ENCODE peak calls at places on chromosome 7, in four cellular contexts. V is kidney epithelial cell, Y is adrenal gland, S is heart left ventricle. D is an unnamed sample.

GRCh38 chr7:105130580-105130979 is 116.6 kb downstream of the KMT2E start:
- DNase-seq in V (no peak), Y (no peak), S (no peak), D (no peak)

GRCh38 chr7:66725843-66726242 is 14.7 kb upstream of the RABGEF1 start:
- DNase-seq in V (no peak), Y (no peak), S (no peak), D (no peak)

GRCh38 chr7:150916670-150917069 is 61.5 kb downstream of the KCNH2 start:
- DNase-seq in V (no peak), Y (no peak), S (no peak), D (no peak)

GRCh38 chr7:139860090-139860773 is 31.2 kb downstream of the TBXAS1 start:
- DNase-seq in V (no peak), Y (peak), S (peak), D (no peak)

GRCh38 chr7:41803569-41803968 is 100.7 kb upstream of the INHBA start:
- DNase-seq in V (no peak), Y (no peak), S (no peak), D (no peak)

GRCh38 chr7:48424731-48425130 is 253.5 kb downstream of the ABCA13 start:
- DNase-seq in V (no peak), Y (no peak), S (no peak), D (no peak)

GRCh38 chr7:116426428-116427156 is 72.9 kb upstream of the CAV2 start:
- DNase-seq in V (peak), Y (peak), S (peak), D (no peak)

GRCh38 chr7:130223646-130224045 is 16.0 kb downstream of the SSMEM1 start:
- DNase-seq in V (no peak), Y (no peak), S (no peak), D (no peak)

GRCh38 chr7:2566890-2567662 is 8.3 kb downstream of the IQCE start:
- DNase-seq in V (no peak), Y (no peak), S (no peak), D (no peak)

GRCh38 chr7:149787428-149788299 is 14.3 kb upstream of the ZNF467 start:
- DNase-seq in V (no peak), Y (no peak), S (peak), D (no peak)

GRCh38 chr7:66927348-66927948 is 6.4 kb downstream of the TMEM248 start:
- DNase-seq in V (no peak), Y (no peak), S (no peak), D (no peak)

GRCh38 chr7:135217645-135218509 is 6.6 kb upstream of the WDR91 start:
- DNase-seq in V (peak), Y (no peak), S (no peak), D (no peak)

GRCh38 chr7:111560773-111561658 is 1.3 kb downstream of the IMMP2L start:
- DNase-seq in V (peak), Y (peak), S (no peak), D (no peak)

GRCh38 chr7:42253316-42253715 is 16.3 kb upstream of the GLI3 start:
- DNase-seq in V (no peak), Y (no peak), S (no peak), D (no peak)

GRCh38 chr7:91850455-91850854 is 30.0 kb downstream of the MTERF1 start:
- DNase-seq in V (peak), Y (no peak), S (no peak), D (no peak)

GRCh38 chr7:27073066-27073465 is 22.7 kb downstream of the HOXA1 start:
- DNase-seq in V (no peak), Y (no peak), S (no peak), D (no peak)

GRCh38 chr7:21850531-21851285 is 95.0 kb downstream of the CDCA7L start:
- DNase-seq in V (no peak), Y (peak), S (no peak), D (no peak)

GRCh38 chr7:66847879-66848810 is 72.9 kb upstream of the TMEM248 start:
- DNase-seq in V (peak), Y (no peak), S (no peak), D (peak)

GRCh38 chr7:50068026-50068425 is 25.0 kb downstream of the ZPBP start:
- DNase-seq in V (peak), Y (peak), S (no peak), D (no peak)

GRCh38 chr7:1446611-1447032 is 12.6 kb downstream of the MICALL2 start:
- DNase-seq in V (no peak), Y (peak), S (no peak), D (no peak)

GRCh38 chr7:104584620-104585019 is 256.2 kb downstream of the LHFPL3 start:
- DNase-seq in V (no peak), Y (no peak), S (no peak), D (no peak)

GRCh38 chr7:148650232-148650858 is 48.4 kb upstream of the CUL1 start:
- DNase-seq in V (no peak), Y (no peak), S (no peak), D (no peak)

GRCh38 chr7:50268223-50268622 is 36.3 kb upstream of the IKZF1 start:
- DNase-seq in V (no peak), Y (no peak), S (no peak), D (no peak)

GRCh38 chr7:102942181-102942882 is 29.5 kb downstream of the LRRC17 start:
- DNase-seq in V (no peak), Y (no peak), S (no peak), D (no peak)

GRCh38 chr7:137681657-137682562 is 164.9 kb downstream of the DGKI start:
- DNase-seq in V (peak), Y (no peak), S (no peak), D (peak)

GRCh38 chr7:101720324-101720723 is 91.2 kb upstream of the MYL10 start:
- DNase-seq in V (no peak), Y (no peak), S (no peak), D (no peak)

GRCh38 chr7:122135275-122135674 is 8.8 kb downstream of the AASS start:
- DNase-seq in V (no peak), Y (no peak), S (no peak), D (no peak)

GRCh38 chr7:20217193-20217948 is at the start of gene MACC1:
- DNase-seq in V (peak), Y (no peak), S (no peak), D (no peak)

GRCh38 chr7:149690688-149691446 is 82.5 kb downstream of the ZNF467 start:
- DNase-seq in V (peak), Y (peak), S (peak), D (no peak)

GRCh38 chr7:27185708-27186449 is 847 bp upstream of the HOXA11 start:
- DNase-seq in V (no peak), Y (peak), S (no peak), D (no peak)

GRCh38 chr7:51732951-51733350 is 416.3 kb upstream of the COBL start:
- DNase-seq in V (no peak), Y (no peak), S (no peak), D (no peak)

GRCh38 chr7:134359787-134360432 is 43.2 kb upstream of the SLC35B4 start:
- DNase-seq in V (no peak), Y (no peak), S (no peak), D (no peak)

GRCh38 chr7:91064938-91065337 is 199.3 kb upstream of the FZD1 start:
- DNase-seq in V (no peak), Y (no peak), S (no peak), D (no peak)

GRCh38 chr7:28572321-28573058 is 160.2 kb downstream of the CREB5 start:
- DNase-seq in V (no peak), Y (no peak), S (no peak), D (no peak)

GRCh38 chr7:101426303-101427011 is 63.8 kb downstream of the COL26A1 start:
- DNase-seq in V (no peak), Y (no peak), S (no peak), D (no peak)

GRCh38 chr7:81175291-81175942 is 256.6 kb upstream of the SEMA3C start:
- DNase-seq in V (no peak), Y (no peak), S (no peak), D (no peak)

GRCh38 chr7:100472854-100473499 is 6.0 kb downstream of the TSC22D4 start:
- DNase-seq in V (no peak), Y (no peak), S (peak), D (no peak)

GRCh38 chr7:39952378-39952777 is 2.3 kb downstream of the CDK13 start:
- DNase-seq in V (no peak), Y (no peak), S (no peak), D (no peak)

GRCh38 chr7:39950473-39951155 is 558 bp downstream of the CDK13 start:
- DNase-seq in V (no peak), Y (peak), S (peak), D (no peak)

GRCh38 chr7:39951943-39952194 is 1.8 kb downstream of the CDK13 start:
- DNase-seq in V (no peak), Y (no peak), S (no peak), D (no peak)

GRCh38 chr7:39949980-39950472 is at the start of gene CDK13:
- DNase-seq in V (peak), Y (peak), S (peak), D (peak)

DNA sequence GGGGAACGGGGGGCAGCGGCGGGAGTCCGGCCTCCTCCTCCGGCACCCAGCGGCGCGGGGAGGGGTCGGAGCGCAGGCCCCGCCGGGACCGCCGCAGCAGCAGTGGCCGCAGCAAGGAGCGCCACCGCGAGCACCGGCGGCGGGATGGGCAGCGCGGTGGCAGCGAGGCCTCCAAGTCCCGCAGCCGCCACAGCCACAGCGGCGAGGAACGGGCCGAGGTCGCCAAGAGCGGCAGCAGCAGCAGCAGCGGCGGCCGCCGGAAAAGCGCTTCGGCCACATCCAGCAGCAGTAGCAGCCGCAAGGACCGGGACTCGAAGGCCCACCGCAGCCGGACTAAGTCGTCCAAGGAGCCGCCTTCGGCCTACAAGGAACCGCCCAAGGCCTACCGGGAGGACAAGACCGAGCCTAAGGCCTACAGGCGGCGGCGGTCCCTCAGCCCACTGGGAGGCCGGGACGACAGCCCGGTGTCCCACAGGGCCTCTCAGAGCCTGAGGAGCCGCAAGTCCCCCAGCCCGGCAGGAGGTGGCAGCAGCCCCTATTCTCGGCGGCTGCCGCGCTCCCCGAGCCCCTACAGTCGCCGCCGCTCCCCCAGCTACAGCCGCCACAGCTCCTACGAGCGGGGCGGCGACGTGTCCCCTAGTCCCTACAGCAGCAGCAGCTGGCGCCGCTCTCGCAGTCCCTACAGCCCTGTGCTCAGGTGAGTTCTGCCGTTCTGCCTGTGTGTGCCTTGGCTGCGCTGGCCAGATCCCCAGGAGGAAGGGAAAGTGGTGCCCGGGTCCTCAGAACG is 1.3 kb downstream of the CDK13 start:
- DNase-seq in V (no peak), Y (peak), S (peak), D (no peak)
- TF ChIP-seq CTCF in V (peak), Y (peak), S (peak), D (peak)

DNA sequence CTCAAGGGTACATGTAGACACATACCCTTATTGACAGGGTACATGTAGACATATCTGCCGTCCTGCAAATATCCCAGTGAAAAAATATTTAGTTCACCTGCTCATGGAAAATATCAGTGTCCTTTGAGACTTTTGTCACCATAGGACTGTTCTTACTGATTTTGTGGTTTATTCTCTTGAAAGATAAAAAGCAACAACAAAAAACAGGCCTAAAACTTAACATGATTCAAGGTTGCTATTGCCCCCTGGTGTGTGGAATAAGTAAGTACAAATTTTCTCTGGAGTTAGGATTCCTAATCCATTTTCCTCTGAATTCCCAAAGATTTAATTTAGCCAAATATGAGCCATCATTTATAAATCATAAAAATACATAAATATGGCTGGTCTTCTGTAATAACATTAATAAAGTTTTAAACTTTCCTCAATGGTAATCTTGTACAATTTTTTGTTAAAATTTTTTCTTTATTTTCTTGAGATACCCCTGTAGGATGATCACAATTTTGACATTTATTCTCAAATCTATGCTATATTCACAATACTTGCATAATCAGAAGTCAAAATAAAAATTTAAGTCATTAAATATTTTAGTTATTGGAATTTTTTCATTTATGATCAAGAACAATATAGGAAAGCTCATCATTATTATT is 741.4 kb upstream of the POT1 start:
- DNase-seq in V (no peak), Y (no peak), S (no peak), D (no peak)
- TF ChIP-seq CTCF in V (peak), Y (peak), S (peak), D (no peak)

GRCh38 chr7:85770332-85770731 is 583.5 kb upstream of the SEMA3D start:
- DNase-seq in V (no peak), Y (no peak), S (no peak), D (peak)
- TF ChIP-seq CTCF in V (no peak), Y (no peak), S (no peak), D (no peak)

GRCh38 chr7:29853072-29853471 is 46.8 kb downstream of the WIPF3 start:
- DNase-seq in V (no peak), Y (no peak), S (no peak), D (no peak)

GRCh38 chr7:29853775-29854174 is 47.5 kb downstream of the WIPF3 start:
- DNase-seq in V (no peak), Y (no peak), S (no peak), D (no peak)

GRCh38 chr7:29851487-29851886 is 45.2 kb downstream of the WIPF3 start:
- DNase-seq in V (no peak), Y (no peak), S (peak), D (no peak)

GRCh38 chr7:29852457-29852856 is 46.1 kb downstream of the WIPF3 start:
- DNase-seq in V (no peak), Y (no peak), S (no peak), D (no peak)

GRCh38 chr7:29854257-29854938 is 48.1 kb downstream of the WIPF3 start:
- DNase-seq in V (no peak), Y (no peak), S (no peak), D (no peak)
- TF ChIP-seq CTCF in V (no peak), Y (no peak), S (no peak), D (no peak)

DNA sequence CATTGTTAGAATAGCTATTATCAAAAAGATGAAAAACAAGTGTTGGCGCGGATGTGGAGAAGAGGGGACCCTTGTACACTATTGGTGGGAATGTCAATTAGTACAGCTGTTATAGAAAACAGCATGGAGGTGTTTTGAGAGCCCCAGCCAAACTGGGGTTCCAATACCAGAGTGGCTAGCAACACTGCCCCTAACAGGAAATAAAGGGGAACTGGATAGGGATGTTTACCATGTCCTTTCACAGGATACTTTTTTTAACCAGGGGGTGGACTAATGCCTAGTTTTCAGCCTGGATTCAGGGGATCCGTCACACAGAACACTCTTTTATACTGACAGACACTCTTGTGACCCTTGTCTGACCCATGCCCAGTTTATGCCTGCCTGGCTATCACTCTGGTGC is 6.9 kb upstream of the GSTK1 start:
- DNase-seq in V (no peak), Y (no peak), S (no peak), D (no peak)
- TF ChIP-seq CTCF in V (no peak), Y (no peak), S (no peak), D (no peak)

DNA sequence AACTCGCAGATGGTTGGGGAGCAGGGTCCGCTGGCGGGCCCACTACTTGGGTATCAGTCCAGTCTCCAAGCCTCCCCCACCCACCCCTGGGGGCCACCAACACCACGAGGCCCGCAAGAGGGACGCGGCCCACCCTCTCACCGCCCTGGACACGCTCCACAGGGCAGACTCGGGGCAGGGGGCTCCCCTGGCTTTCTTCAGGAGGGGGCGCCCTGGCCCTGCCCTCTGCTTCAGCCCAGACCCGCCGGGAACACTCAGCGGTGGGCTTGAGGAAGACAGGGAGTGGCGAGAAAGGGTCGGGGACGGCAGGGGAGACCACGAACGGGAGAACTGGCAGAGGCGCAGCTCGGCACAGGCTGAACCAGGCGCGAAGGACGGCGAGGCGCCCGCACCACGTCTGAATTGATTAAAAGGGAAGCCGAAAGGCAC is 1.6 kb downstream of the IGF2BP3 start:
- DNase-seq in V (no peak), Y (no peak), S (no peak), D (no peak)
- TF ChIP-seq CTCF in V (no peak), Y (no peak), S (no peak), D (no peak)

GRCh38 chr7:6628045-6628444 is 9.1 kb upstream of the ZNF316 start:
- DNase-seq in V (no peak), Y (no peak), S (no peak), D (no peak)
- TF ChIP-seq CTCF in V (no peak), Y (no peak), S (no peak), D (no peak)